ENCODE peak calls at places on chromosomes 6 and 20, in ten cellular contexts. O is hepatocyte, P is fibroblast of pulmonary artery, W is GM10248, X is fibroblast of the aortic adventitia, K is left lung, G is body of pancreas, D is RWPE1, C is astrocyte of the spinal cord, Y is pancreas. S is an unnamed sample.

GRCh38 chr6:31478186-31478950 is 19.6 kb upstream of the MICB start:
- DNase-seq in O (no peak), P (no peak), W (no peak), X (no peak), K (no peak), G (no peak), D (no peak), C (no peak), Y (no peak), S (no peak)

GRCh38 chr6:170247178-170247701 is 43.6 kb downstream of the DLL1 start:
- DNase-seq in O (no peak), P (peak), W (no peak), X (no peak), K (peak), G (peak), D (no peak), C (no peak), Y (no peak), S (no peak)

GRCh38 chr20:49052334-49052733 is 6.2 kb downstream of the CSE1L start:
- DNase-seq in O (no peak), P (no peak), W (no peak), X (no peak), K (no peak), G (no peak), D (no peak), C (no peak), Y (no peak), S (no peak)

GRCh38 chr6:108027594-108027993 is 46.9 kb downstream of the OSTM1 start:
- DNase-seq in O (no peak), P (peak), W (no peak), X (peak), K (no peak), G (peak), D (peak), C (no peak), Y (peak), S (no peak)

GRCh38 chr6:26240157-26240980 is 124.6 kb upstream of the BTN3A2 start:
- DNase-seq in O (peak), P (peak), W (peak), X (peak), K (peak), G (no peak), D (no peak), C (peak), Y (no peak), S (peak)

GRCh38 chr20:25495189-25495824 is 87.8 kb downstream of the GINS1 start:
- DNase-seq in O (no peak), P (no peak), W (no peak), X (no peak), K (peak), G (peak), D (no peak), C (no peak), Y (no peak), S (no peak)

GRCh38 chr20:34293589-34293988 is 9.6 kb downstream of the AHCY start:
- DNase-seq in O (no peak), P (no peak), W (no peak), X (no peak), K (no peak), G (no peak), D (no peak), C (no peak), Y (no peak), S (no peak)

GRCh38 chr6:113356139-113356538 is 501.0 kb upstream of the MARCKS start:
- DNase-seq in O (peak), P (no peak), W (no peak), X (no peak), K (no peak), G (no peak), D (no peak), C (no peak), Y (no peak), S (no peak)

GRCh38 chr6:84749181-84749580 is 15.2 kb downstream of the TBX18 start:
- DNase-seq in O (no peak), P (no peak), W (no peak), X (no peak), K (no peak), G (no peak), D (no peak), C (no peak), Y (no peak), S (no peak)

GRCh38 chr6:68975064-68975463 is 340.0 kb downstream of the ADGRB3 start:
- DNase-seq in O (peak), P (peak), W (no peak), X (no peak), K (no peak), G (peak), D (no peak), C (peak), Y (no peak), S (no peak)

GRCh38 chr6:28152531-28152930 is 10.8 kb downstream of the ZKSCAN8 start:
- DNase-seq in O (no peak), P (no peak), W (no peak), X (no peak), K (no peak), G (no peak), D (no peak), C (no peak), Y (no peak), S (no peak)

GRCh38 chr6:5679696-5680494 is 326.8 kb downstream of the NRN1 start:
- DNase-seq in O (no peak), P (no peak), W (peak), X (no peak), K (no peak), G (no peak), D (no peak), C (no peak), Y (no peak), S (no peak)

GRCh38 chr6:14339711-14340590 is 222.4 kb downstream of the CD83 start:
- DNase-seq in O (no peak), P (no peak), W (no peak), X (peak), K (no peak), G (no peak), D (no peak), C (no peak), Y (no peak), S (no peak)

GRCh38 chr6:80742481-80742880 is 636.0 kb downstream of the BCKDHB start:
- DNase-seq in O (peak), P (peak), W (no peak), X (peak), K (no peak), G (no peak), D (peak), C (peak), Y (no peak), S (no peak)

GRCh38 chr6:9398794-9399373 is 963.5 kb upstream of the SLC35B3 start:
- DNase-seq in O (peak), P (peak), W (no peak), X (no peak), K (peak), G (peak), D (no peak), C (no peak), Y (peak), S (no peak)

GRCh38 chr6:17300637-17301036 is 19.5 kb downstream of the RBM24 start:
- DNase-seq in O (no peak), P (no peak), W (no peak), X (no peak), K (no peak), G (no peak), D (no peak), C (no peak), Y (no peak), S (no peak)

GRCh38 chr20:36074983-36075382 is 79.6 kb upstream of the EPB41L1 start:
- DNase-seq in O (no peak), P (peak), W (no peak), X (no peak), K (no peak), G (no peak), D (no peak), C (no peak), Y (no peak), S (no peak)

GRCh38 chr20:44343162-44343675 is 6.4 kb downstream of the R3HDML start:
- DNase-seq in O (no peak), P (no peak), W (no peak), X (no peak), K (no peak), G (no peak), D (no peak), C (no peak), Y (no peak), S (no peak)

GRCh38 chr6:3324262-3324942 is 65.7 kb downstream of the PSMG4 start:
- DNase-seq in O (peak), P (peak), W (peak), X (peak), K (no peak), G (no peak), D (peak), C (peak), Y (no peak), S (no peak)

GRCh38 chr20:17841751-17842191 is 126.8 kb downstream of the SNX5 start:
- DNase-seq in O (no peak), P (peak), W (no peak), X (peak), K (no peak), G (peak), D (no peak), C (peak), Y (no peak), S (no peak)

GRCh38 chr6:21987501-21987957 is 309.3 kb downstream of the PRL start:
- DNase-seq in O (peak), P (peak), W (peak), X (peak), K (no peak), G (peak), D (peak), C (peak), Y (peak), S (no peak)

GRCh38 chr6:145096846-145097245 is 638.5 kb downstream of the EPM2A start:
- DNase-seq in O (no peak), P (no peak), W (no peak), X (no peak), K (no peak), G (no peak), D (no peak), C (no peak), Y (no peak), S (no peak)

GRCh38 chr20:45919951-45920794 is 8.2 kb upstream of the PLTP start:
- DNase-seq in O (no peak), P (peak), W (no peak), X (peak), K (no peak), G (no peak), D (no peak), C (peak), Y (no peak), S (no peak)

GRCh38 chr6:155224618-155225017 is 39.2 kb upstream of the CLDN20 start:
- DNase-seq in O (peak), P (peak), W (no peak), X (no peak), K (no peak), G (no peak), D (no peak), C (no peak), Y (no peak), S (no peak)

GRCh38 chr6:36627801-36628246 is 33.7 kb downstream of the SRSF3 start:
- DNase-seq in O (peak), P (peak), W (no peak), X (peak), K (no peak), G (peak), D (no peak), C (peak), Y (no peak), S (no peak)

GRCh38 chr20:35575958-35576357 is 34.1 kb downstream of the ERGIC3 start:
- DNase-seq in O (peak), P (no peak), W (no peak), X (no peak), K (no peak), G (no peak), D (peak), C (no peak), Y (no peak), S (no peak)

GRCh38 chr6:3226422-3227362 is 761 bp downstream of the TUBB2B start:
- DNase-seq in O (peak), P (no peak), W (peak), X (no peak), K (peak), G (peak), D (no peak), C (no peak), Y (peak), S (peak)

GRCh38 chr6:22279427-22279826 is 17.4 kb downstream of the PRL start:
- DNase-seq in O (no peak), P (no peak), W (no peak), X (no peak), K (no peak), G (no peak), D (no peak), C (no peak), Y (no peak), S (no peak)

GRCh38 chr6:74749211-74750142 is 456.4 kb downstream of the COL12A1 start:
- DNase-seq in O (no peak), P (peak), W (no peak), X (peak), K (no peak), G (no peak), D (peak), C (peak), Y (no peak), S (no peak)

GRCh38 chr6:157228421-157229218 is 94.7 kb downstream of the TMEM242 start:
- DNase-seq in O (no peak), P (no peak), W (no peak), X (no peak), K (peak), G (peak), D (no peak), C (no peak), Y (no peak), S (no peak)

GRCh38 chr6:105835373-105835772 is 250.8 kb upstream of the PRDM1 start:
- DNase-seq in O (peak), P (peak), W (no peak), X (peak), K (no peak), G (no peak), D (peak), C (peak), Y (no peak), S (no peak)

GRCh38 chr6:146981981-146982380 is 222.2 kb upstream of the STXBP5 start:
- DNase-seq in O (no peak), P (no peak), W (no peak), X (no peak), K (no peak), G (no peak), D (no peak), C (no peak), Y (no peak), S (no peak)

GRCh38 chr6:158703121-158703839 is 53.4 kb downstream of the SYTL3 start:
- DNase-seq in O (no peak), P (no peak), W (no peak), X (no peak), K (no peak), G (peak), D (no peak), C (no peak), Y (no peak), S (no peak)

GRCh38 chr6:42748241-42748898 is 2.5 kb upstream of the TBCC start:
- DNase-seq in O (no peak), P (peak), W (no peak), X (peak), K (no peak), G (no peak), D (no peak), C (no peak), Y (no peak), S (no peak)

GRCh38 chr20:49883246-49883802 is 32.0 kb downstream of the SPATA2 start:
- DNase-seq in O (no peak), P (no peak), W (no peak), X (no peak), K (no peak), G (no peak), D (no peak), C (no peak), Y (no peak), S (no peak)

GRCh38 chr20:4026093-4026601 is 10.8 kb upstream of the RNF24 start:
- DNase-seq in O (peak), P (peak), W (no peak), X (peak), K (no peak), G (no peak), D (peak), C (peak), Y (no peak), S (no peak)
- TF ChIP-seq CTCF in O (peak), P (peak), W (no peak), X (peak), K (peak), G (peak), D (no peak), C (peak), Y (no peak), S (no peak)

DNA sequence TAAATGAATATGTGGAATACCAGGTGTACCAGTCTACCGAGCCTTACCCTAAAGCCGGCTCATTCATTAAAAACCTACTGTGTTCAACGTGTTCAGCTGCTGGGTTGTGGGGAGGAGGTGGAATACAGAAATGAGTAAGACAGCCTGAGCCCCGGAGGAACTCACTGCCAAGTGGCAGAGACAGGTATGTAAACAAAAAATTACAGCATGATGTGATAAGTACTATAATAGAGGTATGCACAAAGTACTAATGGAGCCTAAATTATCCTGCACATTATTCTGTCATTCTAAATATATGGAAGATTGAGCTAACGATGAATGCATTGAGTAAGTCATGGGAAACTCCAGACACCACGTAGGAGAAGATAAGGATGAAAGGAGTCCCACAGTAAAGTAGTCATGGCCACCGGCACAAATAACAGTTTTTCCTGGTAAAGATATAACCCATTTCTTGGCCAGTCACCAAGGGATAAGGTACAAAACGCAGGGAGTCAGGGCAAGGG is 6.9 kb upstream of the ADTRP start:
- DNase-seq in O (no peak), P (peak), W (peak), X (no peak), K (no peak), G (peak), D (peak), C (no peak), Y (no peak), S (no peak)
- TF ChIP-seq CTCF in O (no peak), P (no peak), W (no peak), X (no peak), K (no peak), G (no peak), D (no peak), C (no peak), Y (no peak), S (no peak)

GRCh38 chr6:33001685-33002084 is 7.7 kb downstream of the HLA-DOA start:
- DNase-seq in O (no peak), P (no peak), W (no peak), X (no peak), K (no peak), G (no peak), D (no peak), C (no peak), Y (no peak), S (no peak)

GRCh38 chr6:33004940-33005339 is 4.5 kb downstream of the HLA-DOA start:
- DNase-seq in O (no peak), P (no peak), W (no peak), X (no peak), K (no peak), G (no peak), D (no peak), C (no peak), Y (no peak), S (no peak)

GRCh38 chr6:32995448-32995847 is 13.9 kb downstream of the HLA-DOA start:
- DNase-seq in O (no peak), P (no peak), W (no peak), X (no peak), K (no peak), G (no peak), D (no peak), C (no peak), Y (no peak), S (no peak)

GRCh38 chr6:33000053-33000452 is 9.3 kb downstream of the HLA-DOA start:
- DNase-seq in O (peak), P (peak), W (peak), X (no peak), K (no peak), G (no peak), D (no peak), C (no peak), Y (no peak), S (no peak)
- TF ChIP-seq CTCF in O (peak), P (peak), W (peak), X (no peak), K (no peak), G (peak), D (no peak), C (no peak), Y (no peak), S (no peak)

GRCh38 chr6:87716928-87717655 is 15.1 kb upstream of the AKIRIN2 start:
- DNase-seq in O (no peak), P (no peak), W (no peak), X (peak), K (no peak), G (no peak), D (no peak), C (no peak), Y (no peak), S (no peak)

GRCh38 chr6:87721311-87721710 is 19.3 kb upstream of the AKIRIN2 start:
- DNase-seq in O (no peak), P (no peak), W (no peak), X (peak), K (no peak), G (no peak), D (no peak), C (no peak), Y (no peak), S (no peak)

GRCh38 chr6:87714093-87714809 is 12.2 kb upstream of the AKIRIN2 start:
- DNase-seq in O (no peak), P (peak), W (no peak), X (peak), K (no peak), G (no peak), D (peak), C (peak), Y (no peak), S (no peak)

GRCh38 chr6:87722831-87723726 is 21.0 kb upstream of the AKIRIN2 start:
- DNase-seq in O (peak), P (peak), W (no peak), X (peak), K (peak), G (peak), D (peak), C (peak), Y (peak), S (no peak)

GRCh38 chr6:87718662-87719433 is 16.8 kb upstream of the AKIRIN2 start:
- DNase-seq in O (no peak), P (peak), W (no peak), X (peak), K (no peak), G (no peak), D (peak), C (no peak), Y (no peak), S (no peak)
- TF ChIP-seq CTCF in O (no peak), P (no peak), W (no peak), X (no peak), K (no peak), G (no peak), D (no peak), C (no peak), Y (no peak), S (no peak)

DNA sequence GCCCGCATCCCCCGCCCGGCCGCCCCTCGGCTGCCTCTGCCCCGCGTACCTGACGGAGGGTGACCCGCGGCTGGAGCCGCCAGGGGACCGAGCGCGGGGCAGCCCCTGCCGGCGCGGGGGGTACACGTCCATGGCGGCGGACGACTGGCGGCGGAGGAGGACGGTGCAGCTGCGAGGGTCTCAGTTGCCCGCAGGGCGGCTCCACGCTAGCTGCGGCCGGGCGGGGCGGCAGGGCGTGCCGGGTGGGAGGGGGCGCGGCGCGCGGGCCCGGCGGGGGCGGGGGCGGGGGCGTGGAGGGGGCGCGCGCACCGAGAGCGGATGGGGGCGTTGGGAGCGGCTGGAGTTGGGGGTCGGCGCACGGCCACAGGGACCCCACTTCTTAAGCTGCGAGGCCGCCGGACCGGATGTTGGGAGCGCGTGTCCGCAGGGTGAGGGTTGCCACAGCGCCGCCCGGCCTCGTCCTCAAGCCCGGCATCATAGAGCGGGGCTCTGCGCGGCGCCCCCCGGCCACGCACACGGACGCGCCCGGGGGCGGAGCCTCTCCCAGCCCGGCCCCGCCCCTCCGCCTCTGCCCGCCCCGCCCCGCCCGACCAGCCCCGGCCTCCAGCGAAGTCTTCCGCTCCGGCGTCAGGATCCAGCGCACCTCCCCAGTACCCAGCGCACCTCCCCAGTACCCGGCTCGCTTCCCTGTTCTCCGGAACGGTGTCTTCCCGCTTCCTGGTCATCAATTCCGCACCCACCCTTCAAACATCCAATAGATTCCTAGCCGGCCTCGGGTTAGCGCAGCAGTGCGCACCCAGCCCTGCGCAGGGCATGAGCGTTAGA is at the start of gene DNAAF9:
- DNase-seq in O (peak), P (peak), W (peak), X (peak), K (peak), G (peak), D (peak), C (peak), Y (peak), S (peak)
- TF ChIP-seq CTCF in O (peak), P (no peak), W (peak), X (peak), K (peak), G (peak), D (peak), C (no peak), Y (no peak), S (no peak)